ENCODE peak calls at places on chromosomes 6 and 20, in four cellular contexts. One of them, this sample, is unnamed.

GRCh38 chr20:59147197-59147596 is 16.4 kb upstream of the ZNF831 start:
- DNase-seq in upper lobe of right lung: no peak
- DNase-seq in CD8-positive, alpha-beta memory T cell: no peak
- DNase-seq in vagina: peak; percentile 55
- DNase-seq in this sample: peak; percentile 55

GRCh38 chr6:25417206-25417605 is 138.0 kb downstream of the CARMIL1 start:
- DNase-seq in vagina: no peak
- DNase-seq in CD8-positive, alpha-beta memory T cell: no peak
- DNase-seq in upper lobe of right lung: no peak
- DNase-seq in this sample: no peak

GRCh38 chr6:129235167-129236072 is 352.5 kb downstream of the LAMA2 start:
- DNase-seq in upper lobe of right lung: no peak
- DNase-seq in vagina: no peak
- DNase-seq in CD8-positive, alpha-beta memory T cell: no peak
- DNase-seq in this sample: no peak

GRCh38 chr6:42403415-42403814 is 48.3 kb downstream of the TRERF1 start:
- DNase-seq in CD8-positive, alpha-beta memory T cell: no peak
- DNase-seq in vagina: no peak
- DNase-seq in upper lobe of right lung: no peak
- DNase-seq in this sample: no peak

GRCh38 chr6:132530293-132530974 is 7.6 kb upstream of the TAAR9 start:
- DNase-seq in upper lobe of right lung: no peak
- DNase-seq in CD8-positive, alpha-beta memory T cell: peak; percentile 55
- DNase-seq in vagina: no peak
- DNase-seq in this sample: no peak

GRCh38 chr6:72367439-72367838 is 254.4 kb upstream of the KCNQ5 start:
- DNase-seq in vagina: no peak
- DNase-seq in upper lobe of right lung: no peak
- DNase-seq in CD8-positive, alpha-beta memory T cell: no peak
- DNase-seq in this sample: no peak

GRCh38 chr20:63232235-63233060 is 3.3 kb upstream of the BIRC7 start:
- DNase-seq in upper lobe of right lung: no peak
- DNase-seq in vagina: no peak
- DNase-seq in CD8-positive, alpha-beta memory T cell: no peak
- DNase-seq in this sample: no peak

GRCh38 chr6:153001767-153002612 is 519 bp downstream of the MTRF1L start:
- DNase-seq in CD8-positive, alpha-beta memory T cell: no peak
- DNase-seq in upper lobe of right lung: no peak
- DNase-seq in vagina: no peak
- DNase-seq in this sample: peak; percentile 81

GRCh38 chr6:114941078-114941477 is 598.3 kb upstream of the HS3ST5 start:
- DNase-seq in CD8-positive, alpha-beta memory T cell: no peak
- DNase-seq in upper lobe of right lung: no peak
- DNase-seq in vagina: no peak
- DNase-seq in this sample: no peak

GRCh38 chr20:35849726-35850125 is 77.9 kb downstream of the PHF20 start:
- DNase-seq in CD8-positive, alpha-beta memory T cell: no peak
- DNase-seq in vagina: no peak
- DNase-seq in upper lobe of right lung: no peak
- DNase-seq in this sample: no peak

GRCh38 chr6:109767961-109768360 is 76.9 kb downstream of the FIG4 start:
- DNase-seq in vagina: no peak
- DNase-seq in CD8-positive, alpha-beta memory T cell: no peak
- DNase-seq in upper lobe of right lung: no peak
- DNase-seq in this sample: no peak

GRCh38 chr20:35828434-35828833 is 56.6 kb downstream of the PHF20 start:
- DNase-seq in vagina: no peak
- DNase-seq in upper lobe of right lung: no peak
- DNase-seq in CD8-positive, alpha-beta memory T cell: no peak
- DNase-seq in this sample: no peak

GRCh38 chr6:1464796-1465348 is 75.5 kb downstream of the FOXF2 start:
- DNase-seq in vagina: no peak
- DNase-seq in CD8-positive, alpha-beta memory T cell: no peak
- DNase-seq in upper lobe of right lung: no peak
- DNase-seq in this sample: no peak

GRCh38 chr6:39979461-39980328 is 45.4 kb upstream of the MOCS1 start:
- DNase-seq in CD8-positive, alpha-beta memory T cell: no peak
- DNase-seq in upper lobe of right lung: no peak
- DNase-seq in vagina: no peak
- DNase-seq in this sample: no peak

GRCh38 chr20:1845701-1846100 is 49.5 kb upstream of the SIRPA start:
- DNase-seq in CD8-positive, alpha-beta memory T cell: no peak
- DNase-seq in upper lobe of right lung: no peak
- DNase-seq in vagina: no peak
- DNase-seq in this sample: no peak

GRCh38 chr6:151160869-151161268 is 78.9 kb upstream of the AKAP12 start:
- DNase-seq in CD8-positive, alpha-beta memory T cell: no peak
- DNase-seq in vagina: no peak
- DNase-seq in upper lobe of right lung: peak; percentile 70
- DNase-seq in this sample: no peak

GRCh38 chr6:7813704-7814103 is 87.8 kb downstream of the BMP6 start:
- DNase-seq in upper lobe of right lung: no peak
- DNase-seq in vagina: no peak
- DNase-seq in CD8-positive, alpha-beta memory T cell: no peak
- DNase-seq in this sample: no peak

GRCh38 chr6:56484669-56485068 is 158.0 kb downstream of the DST start:
- DNase-seq in upper lobe of right lung: no peak
- DNase-seq in vagina: no peak
- DNase-seq in CD8-positive, alpha-beta memory T cell: no peak
- DNase-seq in this sample: no peak

GRCh38 chr6:22141271-22141745 is 155.5 kb downstream of the PRL start:
- DNase-seq in vagina: no peak
- DNase-seq in CD8-positive, alpha-beta memory T cell: no peak
- DNase-seq in upper lobe of right lung: no peak
- DNase-seq in this sample: no peak

GRCh38 chr6:98836962-98837944 is 2.9 kb downstream of the POU3F2 start:
- DNase-seq in upper lobe of right lung: no peak
- DNase-seq in CD8-positive, alpha-beta memory T cell: no peak
- DNase-seq in vagina: no peak
- DNase-seq in this sample: no peak

GRCh38 chr6:128491643-128492206 is 28.7 kb downstream of the PTPRK start:
- DNase-seq in CD8-positive, alpha-beta memory T cell: peak; percentile 8
- DNase-seq in upper lobe of right lung: no peak
- DNase-seq in vagina: no peak
- DNase-seq in this sample: no peak

GRCh38 chr6:53179961-53180651 is 31.5 kb upstream of the GCM1 start:
- DNase-seq in vagina: no peak
- DNase-seq in CD8-positive, alpha-beta memory T cell: peak; percentile 55
- DNase-seq in upper lobe of right lung: no peak
- DNase-seq in this sample: peak; percentile 77

GRCh38 chr6:140774080-140774505 is 1358.6 kb upstream of the GJE1 start:
- DNase-seq in vagina: no peak
- DNase-seq in upper lobe of right lung: no peak
- DNase-seq in CD8-positive, alpha-beta memory T cell: no peak
- DNase-seq in this sample: no peak

GRCh38 chr6:41122918-41123317 is 31.2 kb downstream of the TREML1 start:
- DNase-seq in vagina: no peak
- DNase-seq in CD8-positive, alpha-beta memory T cell: no peak
- DNase-seq in upper lobe of right lung: no peak
- DNase-seq in this sample: no peak

GRCh38 chr6:109059148-109059547 is 35.5 kb downstream of the SESN1 start:
- DNase-seq in vagina: no peak
- DNase-seq in upper lobe of right lung: no peak
- DNase-seq in CD8-positive, alpha-beta memory T cell: no peak
- DNase-seq in this sample: no peak

GRCh38 chr20:25197173-25197869 is 1.8 kb downstream of the ENTPD6 start:
- DNase-seq in vagina: no peak
- DNase-seq in CD8-positive, alpha-beta memory T cell: peak; percentile 47
- DNase-seq in upper lobe of right lung: no peak
- DNase-seq in this sample: peak; percentile 72

GRCh38 chr6:68710496-68710895 is 75.4 kb downstream of the ADGRB3 start:
- DNase-seq in vagina: no peak
- DNase-seq in CD8-positive, alpha-beta memory T cell: no peak
- DNase-seq in upper lobe of right lung: no peak
- DNase-seq in this sample: no peak

GRCh38 chr6:9612489-9612888 is 802.4 kb downstream of the TFAP2A start:
- DNase-seq in upper lobe of right lung: no peak
- DNase-seq in CD8-positive, alpha-beta memory T cell: no peak
- DNase-seq in vagina: no peak
- DNase-seq in this sample: no peak

GRCh38 chr6:144725731-144726522 is 440.8 kb downstream of the UTRN start:
- DNase-seq in upper lobe of right lung: no peak
- DNase-seq in CD8-positive, alpha-beta memory T cell: peak; percentile 33
- DNase-seq in vagina: no peak
- DNase-seq in this sample: no peak

GRCh38 chr6:1613631-1614447 is 4.1 kb downstream of the FOXC1 start:
- DNase-seq in vagina: no peak
- DNase-seq in upper lobe of right lung: no peak
- DNase-seq in CD8-positive, alpha-beta memory T cell: no peak
- DNase-seq in this sample: no peak

GRCh38 chr6:135181333-135182119 is 418 bp downstream of the MYB start:
- DNase-seq in upper lobe of right lung: no peak
- DNase-seq in vagina: no peak
- DNase-seq in CD8-positive, alpha-beta memory T cell: peak; percentile 40
- DNase-seq in this sample: peak; percentile 80

GRCh38 chr6:11650297-11650696 is 112.7 kb downstream of the TMEM170B start:
- DNase-seq in CD8-positive, alpha-beta memory T cell: no peak
- DNase-seq in upper lobe of right lung: no peak
- DNase-seq in vagina: no peak
- DNase-seq in this sample: no peak

GRCh38 chr20:3583765-3584164 is 79.4 kb downstream of the GFRA4 start:
- DNase-seq in CD8-positive, alpha-beta memory T cell: no peak
- DNase-seq in vagina: no peak
- DNase-seq in upper lobe of right lung: no peak
- DNase-seq in this sample: no peak

GRCh38 chr6:91437295-91437694 is 850.4 kb upstream of the MAP3K7 start:
- DNase-seq in upper lobe of right lung: no peak
- DNase-seq in CD8-positive, alpha-beta memory T cell: no peak
- DNase-seq in vagina: no peak
- DNase-seq in this sample: no peak

GRCh38 chr6:155493026-155493693 is 37.5 kb upstream of the NOX3 start:
- DNase-seq in vagina: no peak
- DNase-seq in upper lobe of right lung: no peak
- DNase-seq in CD8-positive, alpha-beta memory T cell: no peak
- DNase-seq in this sample: no peak

GRCh38 chr20:62819494-62820174 is 2.8 kb downstream of the COL9A3 start:
- DNase-seq in vagina: no peak
- DNase-seq in CD8-positive, alpha-beta memory T cell: no peak
- DNase-seq in upper lobe of right lung: no peak
- DNase-seq in this sample: no peak

DNA sequence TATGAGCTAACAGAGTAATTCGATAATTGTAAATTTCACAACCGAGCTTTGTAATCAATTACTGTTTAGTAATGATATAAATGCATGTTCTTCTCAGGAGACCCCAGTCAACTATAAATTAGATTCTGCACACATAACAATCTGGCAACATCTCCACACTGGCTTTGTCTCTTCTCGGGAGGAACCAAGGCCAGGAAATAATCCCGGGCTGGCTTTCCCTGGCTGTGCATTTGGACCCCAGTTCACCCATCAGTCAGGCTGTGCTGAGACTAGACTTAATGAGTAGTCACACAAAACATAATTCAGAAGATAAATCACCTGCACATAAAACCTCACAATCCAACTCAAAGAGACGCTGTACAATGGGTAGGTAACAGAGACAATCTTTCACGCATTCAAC is 65.4 kb downstream of the PTPRT start:
- DNase-seq in CD8-positive, alpha-beta memory T cell: no peak
- DNase-seq in vagina: no peak
- DNase-seq in upper lobe of right lung: no peak
- DNase-seq in this sample: no peak
- H3K4me1 ChIP-seq in CD8-positive, alpha-beta memory T cell: no peaks in the 10 kb centered on the region
- H3K4me1 ChIP-seq in vagina: no peaks in the 10 kb centered on the region
- H3K4me1 ChIP-seq in upper lobe of right lung: no peaks in the 10 kb centered on the region
- H3K4me1 ChIP-seq in this sample: no peaks in the 10 kb centered on the region

GRCh38 chr20:50731055-50731929 is at the start of gene PARD6B:
- DNase-seq in upper lobe of right lung: peak; percentile 99
- DNase-seq in CD8-positive, alpha-beta memory T cell: peak; percentile 100
- DNase-seq in vagina: peak; percentile 99
- DNase-seq in this sample: peak; percentile 99
- H3K4me1 ChIP-seq in upper lobe of right lung: peaks cover 21% of the 10 kb centered on the region
- H3K4me1 ChIP-seq in CD8-positive, alpha-beta memory T cell: peaks cover 23% of the 10 kb centered on the region
- H3K4me1 ChIP-seq in vagina: peaks cover 37% of the 10 kb centered on the region
- H3K4me1 ChIP-seq in this sample: peaks cover 28% of the 10 kb centered on the region

GRCh38 chr6:147467463-147467862 is 41.0 kb upstream of the SAMD5 start:
- DNase-seq in upper lobe of right lung: no peak
- DNase-seq in vagina: no peak
- DNase-seq in CD8-positive, alpha-beta memory T cell: no peak
- DNase-seq in this sample: no peak
- H3K4me1 ChIP-seq in upper lobe of right lung: no peaks in the 10 kb centered on the region
- H3K4me1 ChIP-seq in vagina: no peaks in the 10 kb centered on the region
- H3K4me1 ChIP-seq in CD8-positive, alpha-beta memory T cell: no peaks in the 10 kb centered on the region
- H3K4me1 ChIP-seq in this sample: no peaks in the 10 kb centered on the region

DNA sequence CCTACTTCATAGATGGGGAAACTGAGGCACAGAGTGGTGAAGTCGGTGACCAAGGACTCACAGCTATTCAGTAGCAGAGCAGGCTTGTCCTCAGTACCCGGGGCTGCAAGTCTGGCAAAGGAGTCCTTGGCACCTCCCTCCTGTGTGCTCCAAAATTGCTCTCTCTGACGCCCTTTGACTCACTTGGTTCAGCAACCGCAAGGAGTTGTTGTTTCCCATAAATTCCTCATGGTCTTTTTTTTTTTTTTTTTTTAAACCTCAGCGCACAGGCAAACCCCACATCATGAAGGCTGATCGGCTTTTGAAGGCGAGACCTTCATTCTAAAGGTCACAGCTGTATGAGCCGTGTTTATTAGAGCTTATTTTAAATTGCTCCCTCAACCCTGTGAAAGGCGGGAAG is 143.2 kb downstream of the CEBPB start:
- DNase-seq in vagina: no peak
- DNase-seq in upper lobe of right lung: no peak
- DNase-seq in CD8-positive, alpha-beta memory T cell: no peak
- DNase-seq in this sample: peak; percentile 22
- H3K4me1 ChIP-seq in vagina: peaks cover 25% of the 10 kb centered on the region
- H3K4me1 ChIP-seq in upper lobe of right lung: peaks cover 18% of the 10 kb centered on the region
- H3K4me1 ChIP-seq in CD8-positive, alpha-beta memory T cell: peaks cover 10% of the 10 kb centered on the region
- H3K4me1 ChIP-seq in this sample: peaks cover 18% of the 10 kb centered on the region

DNA sequence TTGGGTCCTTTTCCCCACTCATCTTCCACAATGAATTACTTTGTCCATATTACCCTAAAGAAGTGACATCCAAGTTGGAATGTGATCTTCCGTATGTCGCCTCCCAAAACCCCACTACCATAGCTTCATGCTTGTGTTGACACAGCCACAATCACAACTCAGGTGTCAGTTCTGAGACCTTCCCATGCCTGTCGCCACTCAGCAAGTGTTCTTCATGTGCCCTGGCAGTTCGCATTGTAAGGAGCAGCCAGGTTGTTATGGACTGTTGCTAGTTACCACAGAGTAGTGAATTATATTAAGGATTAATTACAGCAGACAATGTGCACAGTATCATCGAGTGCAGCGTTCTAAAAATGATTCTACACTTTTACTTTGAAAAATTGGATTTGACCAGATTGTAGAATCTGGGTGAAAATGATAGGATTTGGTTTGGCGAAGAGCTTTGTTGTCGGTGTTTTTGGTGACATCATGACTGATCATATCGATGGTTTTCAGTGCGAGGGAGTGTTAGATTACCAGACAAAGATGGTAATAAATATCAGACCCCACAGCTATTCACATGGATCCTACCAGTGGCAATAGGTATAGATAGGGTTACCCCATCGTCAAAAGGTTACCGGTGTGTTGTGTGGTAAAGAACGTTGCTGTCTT is 1.7 kb downstream of the PCMTD2 start:
- DNase-seq in CD8-positive, alpha-beta memory T cell: no peak
- DNase-seq in upper lobe of right lung: no peak
- DNase-seq in vagina: no peak
- DNase-seq in this sample: peak; percentile 47
- H3K4me1 ChIP-seq in CD8-positive, alpha-beta memory T cell: peaks cover 66% of the 10 kb centered on the region
- H3K4me1 ChIP-seq in upper lobe of right lung: peaks cover 42% of the 10 kb centered on the region
- H3K4me1 ChIP-seq in vagina: peaks cover 53% of the 10 kb centered on the region
- H3K4me1 ChIP-seq in this sample: peaks cover 68% of the 10 kb centered on the region